ENCODE peak calls at places on chromosomes 11 and 22, in six cellular contexts. Y, X, B, O, S and I are unnamed samples.

GRCh38 chr11:86152006-86152862 is 83.3 kb upstream of the PICALM start:
- DNase-seq in S (peak), X (no peak), O (no peak), B (no peak), Y (no peak), I (peak)

GRCh38 chr11:117831661-117832415 is 7.3 kb upstream of the FXYD2 start:
- DNase-seq in O (no peak), X (no peak), B (no peak), Y (no peak), S (no peak), I (no peak)

GRCh38 chr11:100876826-100877545 is 189.9 kb downstream of the ARHGAP42 start:
- DNase-seq in S (peak), X (peak), Y (no peak), O (no peak), B (no peak), I (peak)

GRCh38 chr11:77035580-77035979 is 1.4 kb downstream of the B3GNT6 start:
- DNase-seq in Y (no peak), S (no peak), B (no peak), X (no peak), O (no peak), I (no peak)

GRCh38 chr11:20467458-20468185 is 80.1 kb downstream of the PRMT3 start:
- DNase-seq in B (no peak), O (no peak), Y (no peak), X (no peak), S (peak), I (no peak)

GRCh38 chr22:35046744-35047462 is 19.1 kb upstream of the ISX start:
- DNase-seq in S (no peak), Y (no peak), X (no peak), O (no peak), B (no peak), I (no peak)

GRCh38 chr11:936199-936598 is 10.5 kb downstream of the AP2A2 start:
- DNase-seq in X (no peak), B (no peak), O (no peak), Y (no peak), S (no peak), I (no peak)

GRCh38 chr11:124739479-124740276 is at the start of gene NRGN:
- DNase-seq in Y (peak), B (peak), S (peak), X (peak), O (peak), I (peak)

GRCh38 chr11:70364745-70365535 is 33.4 kb upstream of the CTTN start:
- DNase-seq in X (no peak), S (no peak), Y (peak), O (no peak), B (peak), I (no peak)

GRCh38 chr11:69166186-69167115 is 10.7 kb downstream of the SMIM38 start:
- DNase-seq in S (peak), O (peak), Y (no peak), B (no peak), X (peak), I (peak)

GRCh38 chr11:15938983-15939382 is 417.4 kb downstream of the SOX6 start:
- DNase-seq in X (no peak), S (no peak), Y (no peak), O (no peak), B (no peak), I (no peak)

GRCh38 chr22:37607010-37607911 is 1.4 kb upstream of the GGA1 start:
- DNase-seq in B (peak), Y (peak), O (peak), S (peak), X (peak), I (peak)

GRCh38 chr11:2999464-2999998 is 7.4 kb upstream of the NAP1L4 start:
- DNase-seq in Y (no peak), X (no peak), S (no peak), B (no peak), O (no peak), I (no peak)

GRCh38 chr11:29616611-29617010 is 400.2 kb downstream of the KCNA4 start:
- DNase-seq in S (no peak), Y (no peak), O (no peak), X (no peak), B (no peak), I (peak)

GRCh38 chr22:47802446-47802845 is 1040.0 kb downstream of the TBC1D22A start:
- DNase-seq in O (no peak), X (no peak), B (no peak), Y (no peak), S (no peak), I (no peak)

GRCh38 chr11:110173775-110174644 is 80.8 kb downstream of the ZC3H12C start:
- DNase-seq in B (peak), Y (peak), X (no peak), O (peak), S (peak), I (peak)

GRCh38 chr11:14364322-14364721 is 5.3 kb upstream of the RRAS2 start:
- DNase-seq in O (no peak), Y (no peak), X (no peak), S (peak), B (no peak), I (no peak)

GRCh38 chr11:2645779-2646118 is 54.0 kb downstream of the KCNQ1OT1 start:
- DNase-seq in S (no peak), Y (no peak), X (no peak), O (no peak), B (no peak), I (no peak)

GRCh38 chr22:37492428-37493344 is 6.5 kb upstream of the MFNG start:
- DNase-seq in Y (peak), B (peak), O (no peak), X (no peak), S (peak), I (peak)

GRCh38 chr11:18277560-18278271 is 11.7 kb downstream of the SAA1 start:
- DNase-seq in X (no peak), S (peak), O (no peak), Y (no peak), B (no peak), I (no peak)

GRCh38 chr22:36673821-36674220 is 29.7 kb downstream of the CACNG2 start:
- DNase-seq in S (no peak), X (no peak), O (no peak), Y (no peak), B (no peak), I (no peak)

GRCh38 chr11:9664276-9665171 is 647 bp downstream of the SWAP70 start:
- DNase-seq in Y (peak), O (peak), X (peak), S (peak), B (peak), I (peak)

GRCh38 chr22:44587911-44588310 is 89.9 kb upstream of the RTL6 start:
- DNase-seq in X (no peak), S (no peak), B (no peak), O (no peak), Y (no peak), I (no peak)

GRCh38 chr11:79708319-79708928 is 267.6 kb upstream of the TENM4 start:
- DNase-seq in B (no peak), Y (no peak), O (no peak), S (peak), X (peak), I (peak)

GRCh38 chr11:71158936-71159335 is 93.4 kb downstream of the SHANK2 start:
- DNase-seq in B (no peak), X (no peak), Y (no peak), O (no peak), S (no peak), I (no peak)

GRCh38 chr11:1072116-1072820 is 2.4 kb upstream of the MUC2 start:
- DNase-seq in O (peak), X (no peak), Y (no peak), B (no peak), S (peak), I (peak)

GRCh38 chr22:36569999-36570398 is 41.0 kb upstream of the EIF3D start:
- DNase-seq in X (no peak), Y (no peak), O (no peak), S (peak), B (no peak), I (peak)

GRCh38 chr11:8649361-8649760 is 33.1 kb downstream of the TRIM66 start:
- DNase-seq in Y (no peak), O (no peak), X (peak), S (peak), B (no peak), I (peak)

GRCh38 chr11:14449302-14449714 is 50.3 kb downstream of the COPB1 start:
- DNase-seq in S (no peak), Y (no peak), X (no peak), B (no peak), O (no peak), I (peak)